ENCODE peak calls at places on chromosomes 6 and 20, in seven cellular contexts. M is HepG2, J is K562, K is H1, Z is HCT116, I is GM12878, X is SK-N-SH. S is an unnamed sample.

GRCh38 chr6:100721256-100721655 is 159.9 kb downstream of the ASCC3 start:
- DNase-seq in Z (no peak), K (no peak), J (no peak), M (no peak), X (no peak), I (no peak), S (no peak)

GRCh38 chr6:30972816-30973215 is 10.7 kb upstream of the MUC21 start:
- DNase-seq in I (no peak), X (no peak), M (no peak), K (no peak), J (no peak), Z (no peak), S (no peak)

GRCh38 chr6:87393026-87393622 is 14.6 kb upstream of the CFAP206 start:
- DNase-seq in M (peak; percentile 59), I (no peak), X (peak; percentile 50), Z (peak; percentile 62), J (peak; percentile 48), K (no peak), S (peak; percentile 69)

GRCh38 chr6:150142657-150143501 is at the start of gene PPP1R14C:
- DNase-seq in X (peak; percentile 42), I (no peak), M (no peak), Z (no peak), J (peak; percentile 92), K (peak; percentile 75), S (peak; percentile 20)

GRCh38 chr20:10672579-10673127 is 1.1 kb downstream of the JAG1 start:
- DNase-seq in M (peak; percentile 49), X (peak; percentile 70), Z (no peak), I (no peak), J (peak; percentile 16), K (peak; percentile 68), S (peak; percentile 45)

GRCh38 chr6:93474733-93475179 is 55.4 kb upstream of the EPHA7 start:
- DNase-seq in J (no peak), I (no peak), M (peak; percentile 35), Z (no peak), K (no peak), X (no peak), S (no peak)

GRCh38 chr6:108438918-108439317 is 121.8 kb upstream of the FOXO3 start:
- DNase-seq in Z (no peak), J (no peak), K (no peak), M (no peak), X (no peak), I (no peak), S (no peak)

GRCh38 chr6:105601541-105602174 is 198.8 kb upstream of the PREP start:
- DNase-seq in X (no peak), J (no peak), I (peak; percentile 99), Z (no peak), K (no peak), M (peak; percentile 36), S (no peak)

GRCh38 chr20:64104667-64105451 is 2.5 kb downstream of the NPBWR2 start:
- DNase-seq in X (no peak), M (no peak), I (no peak), K (peak; percentile 41), Z (no peak), J (no peak), S (no peak)

GRCh38 chr6:146827216-146827928 is 228.6 kb downstream of the ADGB start:
- DNase-seq in K (no peak), M (no peak), I (no peak), J (no peak), X (no peak), Z (no peak), S (no peak)

GRCh38 chr20:1370548-1371110 is 22.2 kb downstream of the FKBP1A start:
- DNase-seq in M (no peak), X (no peak), Z (no peak), K (no peak), I (no peak), J (no peak), S (no peak)

GRCh38 chr6:89817481-89817880 is 2.1 kb downstream of the MDN1 start:
- DNase-seq in Z (no peak), X (no peak), M (no peak), K (no peak), I (no peak), J (no peak), S (no peak)

GRCh38 chr6:51678274-51678673 is 409.1 kb downstream of the PKHD1 start:
- DNase-seq in X (no peak), K (no peak), J (no peak), Z (no peak), M (no peak), I (no peak), S (no peak)

GRCh38 chr6:36130672-36131516 is 581 bp downstream of the MAPK13 start:
- DNase-seq in X (no peak), K (peak; percentile 78), J (peak; percentile 49), Z (peak; percentile 31), I (no peak), M (peak; percentile 73), S (peak; percentile 81)

GRCh38 chr6:170210026-170210390 is 80.9 kb downstream of the DLL1 start:
- DNase-seq in I (no peak), M (no peak), Z (no peak), K (no peak), X (peak; percentile 20), J (no peak), S (no peak)

GRCh38 chr6:2055914-2056313 is 189.5 kb downstream of the GMDS start:
- DNase-seq in I (no peak), Z (no peak), K (no peak), X (no peak), M (no peak), J (no peak), S (no peak)

GRCh38 chr6:2054516-2055067 is 190.8 kb downstream of the GMDS start:
- DNase-seq in M (no peak), X (no peak), J (no peak), K (no peak), I (no peak), Z (no peak), S (no peak)

GRCh38 chr6:2055143-2055542 is 190.3 kb downstream of the GMDS start:
- DNase-seq in M (no peak), I (no peak), K (no peak), Z (no peak), J (no peak), X (no peak), S (no peak)

GRCh38 chr6:2047855-2048254 is 197.6 kb downstream of the GMDS start:
- DNase-seq in Z (no peak), M (no peak), I (no peak), K (no peak), J (no peak), X (no peak), S (no peak)

DNA sequence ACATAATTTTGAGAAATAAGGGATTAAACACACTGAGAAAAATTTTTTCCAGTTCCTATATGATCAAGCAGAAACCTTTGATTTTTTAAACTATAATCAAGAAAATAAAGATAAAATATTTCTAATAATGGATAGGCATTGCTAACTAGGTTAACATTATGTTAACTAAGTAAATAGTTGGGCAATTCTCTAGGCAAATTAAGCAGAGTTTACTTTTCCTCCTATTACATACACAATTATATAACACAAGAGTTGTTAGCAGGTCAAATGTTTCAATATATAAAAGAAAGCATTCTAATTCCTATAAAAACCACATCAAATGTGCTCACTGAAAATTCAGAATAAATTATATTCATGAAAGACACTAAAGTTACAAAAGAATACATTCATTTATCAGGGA is 191.7 kb downstream of the GMDS start:
- DNase-seq in I (no peak), Z (no peak), X (no peak), K (no peak), J (no peak), M (no peak), S (no peak)
- TF ChIP-seq JUND in I (no peak), Z (no peak), X (no peak), K (no peak), J (no peak), M (no peak), S (no peak)

GRCh38 chr6:5443491-5443890 is 182.2 kb downstream of the FARS2 start:
- DNase-seq in Z (no peak), X (no peak), I (no peak), M (no peak), J (no peak), K (no peak), S (no peak)

GRCh38 chr6:5438882-5439584 is 177.7 kb downstream of the FARS2 start:
- DNase-seq in M (no peak), J (no peak), I (no peak), X (no peak), Z (no peak), K (no peak), S (no peak)

GRCh38 chr6:5442946-5443345 is 181.6 kb downstream of the FARS2 start:
- DNase-seq in J (no peak), M (no peak), I (no peak), X (no peak), K (no peak), Z (no peak), S (no peak)

GRCh38 chr6:5442319-5442718 is 181.0 kb downstream of the FARS2 start:
- DNase-seq in Z (no peak), K (no peak), M (no peak), I (no peak), J (no peak), X (no peak), S (no peak)

DNA sequence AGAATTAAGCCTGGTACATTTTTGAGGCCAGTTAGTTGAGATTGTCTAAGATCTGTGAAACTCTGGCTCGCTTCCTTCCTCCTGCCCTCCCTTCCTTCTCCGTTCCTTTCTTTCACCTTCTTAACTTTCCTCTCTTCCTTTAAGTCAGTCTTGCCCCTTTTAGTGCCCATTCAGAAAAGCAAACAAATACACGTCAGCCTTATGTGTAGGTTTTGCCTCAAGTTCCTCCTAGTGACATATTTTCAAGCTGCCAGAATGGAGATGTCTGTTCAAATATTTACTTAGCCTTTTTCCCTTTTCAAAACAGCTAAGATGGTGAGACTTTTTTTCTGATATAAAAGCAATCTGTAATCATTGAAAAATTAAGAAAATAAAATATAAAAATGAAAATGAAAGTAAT is 178.4 kb downstream of the FARS2 start:
- DNase-seq in I (no peak), Z (no peak), J (no peak), M (peak; percentile 46), X (no peak), K (no peak), S (peak; percentile 36)
- TF ChIP-seq JUND in I (no peak), Z (no peak), J (no peak), M (no peak), X (no peak), K (no peak), S (no peak)

DNA sequence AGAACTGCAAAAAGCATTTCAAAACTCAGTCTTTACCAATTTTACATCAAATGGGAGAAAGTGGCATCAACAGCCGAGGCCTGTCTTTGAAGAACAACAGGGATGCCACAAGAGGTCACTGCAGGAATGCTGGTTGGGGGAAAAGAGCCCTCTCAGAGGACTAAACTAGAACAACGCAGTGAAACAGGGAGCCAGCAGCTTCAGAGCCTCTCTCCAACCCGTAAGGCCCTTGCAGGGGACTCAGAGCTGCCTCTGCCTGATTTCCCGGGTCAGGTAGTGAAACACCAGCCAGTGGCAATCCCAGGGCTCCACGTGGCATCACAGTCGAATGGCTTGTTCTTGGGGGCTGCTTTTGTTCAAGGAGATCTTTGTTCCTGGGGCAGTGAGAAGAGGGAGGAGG is 55.0 kb upstream of the KCNK16 start:
- DNase-seq in J (no peak), I (no peak), M (peak; percentile 33), X (peak; percentile 79), Z (peak; percentile 23), K (peak; percentile 76), S (peak; percentile 62)
- TF ChIP-seq JUND in J (no peak), I (no peak), M (no peak), X (no peak), Z (no peak), K (no peak), S (no peak)

DNA sequence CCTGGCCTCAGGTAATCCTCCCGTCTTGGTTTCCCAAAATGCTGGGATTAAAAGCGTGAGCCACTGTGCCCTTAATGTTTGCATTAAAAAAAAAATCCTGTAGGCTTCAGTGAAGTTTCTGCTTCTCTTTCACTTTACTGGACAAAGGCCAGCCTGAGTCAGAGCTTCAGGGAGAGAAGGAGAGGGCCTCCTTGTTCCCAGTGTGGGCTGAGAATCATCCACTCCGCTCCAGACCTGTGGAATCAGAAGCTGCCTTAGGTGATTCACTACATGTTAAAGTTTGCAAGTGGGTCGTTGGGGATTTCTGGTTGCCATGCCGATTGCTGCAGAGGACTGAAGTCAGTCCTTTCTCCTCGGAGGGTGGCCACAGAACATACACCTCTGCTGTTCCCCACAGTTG is 113.3 kb upstream of the EEF1E1 start:
- DNase-seq in I (no peak), J (no peak), X (no peak), M (no peak), Z (no peak), K (no peak), S (no peak)
- TF ChIP-seq JUND in I (no peak), J (no peak), X (no peak), M (no peak), Z (no peak), K (no peak), S (no peak)